ENCODE peak calls at places on chromosomes 6 and 20, in ten cellular contexts. C is dorsolateral prefrontal cortex, K is GM23338, G is cardiac fibroblast, S is aorta, B is ovary, O is sigmoid colon, R is cardiac muscle cell, P is colonic mucosa, A is HCT116. Z is an unnamed sample.

GRCh38 chr6:151422981-151423380 is 28.9 kb downstream of the RMND1 start:
- DNase-seq in R (no peak), G (peak; percentile 21), B (no peak), O (no peak), S (no peak), C (no peak), P (no peak), K (no peak), A (no peak), Z (no peak)

GRCh38 chr6:84553527-84553926 is 210.9 kb downstream of the TBX18 start:
- DNase-seq in O (no peak), A (no peak), B (no peak), K (no peak), P (no peak), R (no peak), S (no peak), C (no peak), G (peak; percentile 40), Z (no peak)

GRCh38 chr6:151136141-151136755 is 103.5 kb upstream of the AKAP12 start:
- DNase-seq in R (no peak), O (no peak), B (no peak), G (peak; percentile 36), P (no peak), S (no peak), C (no peak), K (peak; percentile 29), A (no peak), Z (no peak)

GRCh38 chr6:40721252-40721936 is 134.2 kb upstream of the LRFN2 start:
- DNase-seq in R (no peak), P (no peak), G (no peak), O (no peak), B (no peak), C (no peak), A (no peak), K (no peak), S (no peak), Z (no peak)

GRCh38 chr6:14165091-14165490 is 47.5 kb downstream of the CD83 start:
- DNase-seq in B (no peak), C (no peak), S (no peak), A (no peak), K (no peak), P (no peak), R (no peak), G (peak; percentile 74), O (no peak), Z (peak; percentile 21)

GRCh38 chr6:14638932-14639875 is 521.6 kb downstream of the CD83 start:
- DNase-seq in G (peak; percentile 47), R (no peak), C (peak; percentile 48), B (no peak), O (no peak), S (no peak), A (no peak), P (peak; percentile 36), K (peak; percentile 36), Z (peak; percentile 9)

GRCh38 chr6:13712485-13712990 is 903 bp upstream of the RANBP9 start:
- DNase-seq in C (no peak), S (no peak), A (no peak), O (no peak), R (no peak), G (peak; percentile 78), B (no peak), P (no peak), K (no peak), Z (no peak)

GRCh38 chr20:19709635-19710335 is 48.3 kb upstream of the RIN2 start:
- DNase-seq in A (no peak), G (no peak), R (no peak), P (no peak), B (no peak), K (no peak), S (no peak), O (no peak), C (no peak), Z (no peak)

GRCh38 chr20:59105581-59105980 is 58.0 kb upstream of the ZNF831 start:
- DNase-seq in O (no peak), G (no peak), R (no peak), C (no peak), K (no peak), P (no peak), A (no peak), S (no peak), B (no peak), Z (no peak)

GRCh38 chr20:59110607-59111006 is 53.0 kb upstream of the ZNF831 start:
- DNase-seq in G (no peak), R (no peak), S (no peak), A (no peak), C (no peak), P (no peak), O (no peak), K (no peak), B (no peak), Z (no peak)

GRCh38 chr20:59102722-59103415 is 60.3 kb upstream of the PRELID3B start:
- DNase-seq in S (no peak), K (no peak), B (no peak), G (no peak), A (no peak), P (no peak), O (no peak), R (no peak), C (no peak), Z (no peak)

GRCh38 chr20:59101956-59102355 is 59.4 kb upstream of the PRELID3B start:
- DNase-seq in S (no peak), R (peak; percentile 42), G (no peak), C (no peak), K (no peak), O (no peak), P (no peak), B (no peak), A (no peak), Z (no peak)

DNA sequence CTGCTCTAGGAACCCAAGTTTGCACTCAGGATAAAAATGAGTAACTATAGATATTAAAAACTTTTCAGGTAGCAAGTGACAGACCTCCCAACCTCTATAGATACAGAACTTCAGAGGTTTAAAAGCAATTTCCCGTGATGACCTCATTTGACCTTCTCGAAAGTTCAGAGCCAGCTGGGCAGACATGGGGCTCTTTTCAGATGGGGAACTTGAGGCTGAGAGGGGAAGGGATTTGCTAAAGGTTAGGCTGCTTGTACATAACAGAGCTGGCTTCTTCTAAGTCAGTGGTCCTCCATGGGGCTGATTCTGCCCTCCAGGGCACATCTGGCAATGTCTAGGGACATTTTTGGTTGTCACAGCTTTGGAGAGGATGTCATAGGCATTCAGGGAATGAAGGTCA is 58.8 kb upstream of the ZNF831 start:
- DNase-seq in R (no peak), C (no peak), A (no peak), G (no peak), O (no peak), B (no peak), P (no peak), K (no peak), S (no peak), Z (no peak)
- H3K4me3 ChIP-seq in R (no peak overlapping the region), C (no peak overlapping the region), A (no peak overlapping the region), G (no peak overlapping the region), O (no peak overlapping the region), B (no peak overlapping the region), P (no peak overlapping the region), K (no peak overlapping the region), S (no peak overlapping the region), Z (no peak overlapping the region)

GRCh38 chr20:61695741-61696140 is 369.9 kb downstream of the TAF4 start:
- DNase-seq in A (no peak), C (no peak), P (no peak), B (no peak), R (no peak), G (no peak), K (no peak), S (no peak), O (no peak), Z (no peak)
- H3K4me3 ChIP-seq in A (no peak overlapping the region), C (no peak overlapping the region), P (no peak overlapping the region), B (no peak overlapping the region), R (no peak overlapping the region), G (no peak overlapping the region), K (no peak overlapping the region), S (no peak overlapping the region), O (no peak overlapping the region), Z (no peak overlapping the region)

GRCh38 chr6:169170583-169170955 is 83.1 kb downstream of the THBS2 start:
- DNase-seq in P (no peak), S (no peak), G (no peak), O (no peak), K (no peak), C (no peak), A (no peak), R (no peak), B (no peak), Z (no peak)

GRCh38 chr6:169168302-169168630 is 85.4 kb downstream of the THBS2 start:
- DNase-seq in G (no peak), S (no peak), P (no peak), A (no peak), B (no peak), K (no peak), O (peak; percentile 26), R (no peak), C (no peak), Z (no peak)

GRCh38 chr6:169169941-169170582 is 83.6 kb downstream of the THBS2 start:
- DNase-seq in P (no peak), A (no peak), B (no peak), C (no peak), S (no peak), O (peak; percentile 33), K (no peak), R (no peak), G (no peak), Z (no peak)

GRCh38 chr6:169168706-169169105 is 84.9 kb downstream of the THBS2 start:
- DNase-seq in C (no peak), B (no peak), O (peak; percentile 35), G (peak; percentile 68), P (no peak), S (no peak), K (no peak), R (no peak), A (no peak), Z (no peak)

DNA sequence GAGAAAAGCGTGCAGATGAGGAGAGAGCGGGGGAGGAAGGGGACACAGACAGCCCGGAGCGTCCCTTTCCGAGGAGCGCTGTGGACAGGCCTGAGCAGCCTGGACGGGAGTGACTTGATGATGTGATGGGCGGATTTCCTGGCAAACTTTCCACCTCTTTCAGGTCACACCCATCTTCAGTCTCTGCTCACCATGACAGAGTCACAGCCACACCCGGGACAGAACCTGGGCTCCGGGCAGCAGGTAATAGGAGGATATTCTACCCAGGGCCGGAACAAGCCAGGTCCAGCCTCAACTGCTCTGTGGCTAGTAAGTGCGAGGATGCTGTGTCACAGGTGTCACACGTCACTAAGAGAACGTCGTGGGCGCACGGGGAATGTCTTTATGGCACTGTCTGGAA is 84.3 kb downstream of the THBS2 start:
- DNase-seq in R (no peak), O (peak; percentile 62), C (no peak), B (no peak), G (peak; percentile 63), A (peak; percentile 28), P (no peak), K (no peak), S (no peak), Z (no peak)
- H3K4me3 ChIP-seq in R (no peak overlapping the region), O (no peak overlapping the region), C (no peak overlapping the region), B (no peak overlapping the region), G (no peak overlapping the region), A (no peak overlapping the region), P (no peak overlapping the region), K (no peak overlapping the region), S (no peak overlapping the region), Z (no peak overlapping the region)

DNA sequence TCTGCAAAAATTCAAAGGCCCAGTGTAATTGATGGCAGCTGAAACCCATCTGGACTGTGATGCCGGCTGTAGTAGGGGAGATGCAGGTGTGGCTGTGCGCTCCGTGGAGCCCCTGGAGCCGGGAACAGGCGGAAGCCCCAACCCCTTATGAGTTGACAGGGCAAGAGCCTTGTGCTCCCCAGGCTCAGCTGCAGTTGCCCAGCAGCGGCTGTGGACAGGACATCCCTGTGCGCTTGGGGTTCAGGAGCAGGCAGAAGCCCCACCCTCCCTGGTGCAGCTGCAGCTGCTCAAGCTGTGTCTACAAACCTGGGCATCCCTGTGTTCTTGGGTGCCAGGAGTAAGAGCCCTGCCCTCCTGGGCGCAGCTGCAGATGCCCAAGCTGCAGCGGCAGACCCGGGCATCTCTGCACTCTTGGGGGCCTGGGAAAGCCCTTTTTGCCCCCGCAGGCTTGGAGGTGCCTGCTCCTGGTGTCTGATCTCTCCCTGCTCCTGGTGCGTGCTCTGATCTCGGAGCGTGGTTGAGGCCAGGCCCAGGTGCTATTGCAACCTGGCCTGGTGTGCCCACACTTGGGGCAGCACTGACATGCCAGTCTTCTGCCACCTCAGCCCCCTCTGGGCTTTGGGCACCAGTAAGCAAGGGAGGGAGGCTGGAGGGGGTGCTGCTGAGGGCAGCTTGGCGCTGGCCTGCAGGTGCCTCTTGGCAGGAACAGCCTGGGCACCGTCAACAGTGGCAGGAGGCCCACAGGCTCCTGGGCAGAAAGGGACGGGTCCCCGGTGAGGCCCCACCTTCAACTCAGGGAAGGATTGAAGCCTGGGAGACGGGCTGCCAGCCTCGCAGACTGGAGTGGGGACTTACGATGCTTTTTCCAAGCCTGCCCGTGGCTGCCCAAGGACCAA is 30.3 kb downstream of the OR2J2 start:
- DNase-seq in P (no peak), G (no peak), B (no peak), R (no peak), C (no peak), K (no peak), O (no peak), S (no peak), A (no peak), Z (no peak)
- H3K4me3 ChIP-seq in P (no peak overlapping the region), G (no peak overlapping the region), B (no peak overlapping the region), R (no peak overlapping the region), C (no peak overlapping the region), K (no peak overlapping the region), O (no peak overlapping the region), S (no peak overlapping the region), A (no peak overlapping the region), Z (no peak overlapping the region)

Z was measured in HFF-Myc.